ENCODE peak calls at places on chromosomes 16 and 17, in nine cellular contexts. One of them, this sample, is unnamed.

GRCh38 chr17:20206068-20206467 is 196.9 kb downstream of the SPECC1 start:
- DNase-seq in bronchial epithelial cell: peak; percentile 75
- DNase-seq in CD8-positive, alpha-beta T cell: no peak
- DNase-seq in hepatocyte: peak; percentile 28
- DNase-seq in mammary epithelial cell: no peak
- DNase-seq in colonic mucosa: no peak
- DNase-seq in choroid plexus epithelial cell: no peak
- DNase-seq in spleen: no peak
- DNase-seq in GM12865: no peak
- DNase-seq in this sample: peak; percentile 58

GRCh38 chr16:11497851-11498289 is 88.8 kb downstream of the LITAF start:
- DNase-seq in bronchial epithelial cell: peak; percentile 64
- DNase-seq in CD8-positive, alpha-beta T cell: no peak
- DNase-seq in hepatocyte: peak; percentile 66
- DNase-seq in mammary epithelial cell: peak; percentile 66
- DNase-seq in colonic mucosa: no peak
- DNase-seq in choroid plexus epithelial cell: peak; percentile 67
- DNase-seq in spleen: no peak
- DNase-seq in GM12865: no peak
- DNase-seq in this sample: peak; percentile 66

GRCh38 chr17:50719924-50720805 is 762 bp downstream of the LUC7L3 start:
- DNase-seq in bronchial epithelial cell: no peak
- DNase-seq in CD8-positive, alpha-beta T cell: no peak
- DNase-seq in hepatocyte: no peak
- DNase-seq in mammary epithelial cell: no peak
- DNase-seq in colonic mucosa: no peak
- DNase-seq in choroid plexus epithelial cell: no peak
- DNase-seq in spleen: no peak
- DNase-seq in GM12865: no peak
- DNase-seq in this sample: no peak

GRCh38 chr16:24993722-24994686 is 21.2 kb downstream of the ARHGAP17 start:
- DNase-seq in bronchial epithelial cell: peak; percentile 93
- DNase-seq in CD8-positive, alpha-beta T cell: no peak
- DNase-seq in hepatocyte: peak; percentile 66
- DNase-seq in mammary epithelial cell: peak; percentile 87
- DNase-seq in colonic mucosa: peak; percentile 68
- DNase-seq in choroid plexus epithelial cell: peak; percentile 91
- DNase-seq in spleen: no peak
- DNase-seq in GM12865: no peak
- DNase-seq in this sample: peak; percentile 91

GRCh38 chr17:79644617-79645016 is 33.8 kb upstream of the RBFOX3 start:
- DNase-seq in bronchial epithelial cell: no peak
- DNase-seq in CD8-positive, alpha-beta T cell: no peak
- DNase-seq in hepatocyte: no peak
- DNase-seq in mammary epithelial cell: no peak
- DNase-seq in colonic mucosa: no peak
- DNase-seq in choroid plexus epithelial cell: no peak
- DNase-seq in spleen: no peak
- DNase-seq in GM12865: no peak
- DNase-seq in this sample: no peak

GRCh38 chr16:54957403-54957802 is 26.7 kb downstream of the IRX5 start:
- DNase-seq in bronchial epithelial cell: peak; percentile 35
- DNase-seq in CD8-positive, alpha-beta T cell: no peak
- DNase-seq in hepatocyte: peak; percentile 29
- DNase-seq in mammary epithelial cell: peak; percentile 43
- DNase-seq in colonic mucosa: peak; percentile 41
- DNase-seq in choroid plexus epithelial cell: peak; percentile 37
- DNase-seq in spleen: no peak
- DNase-seq in GM12865: peak; percentile 41
- DNase-seq in this sample: peak; percentile 67

GRCh38 chr17:55098765-55099164 is 130.2 kb downstream of the STXBP4 start:
- DNase-seq in bronchial epithelial cell: no peak
- DNase-seq in CD8-positive, alpha-beta T cell: no peak
- DNase-seq in hepatocyte: no peak
- DNase-seq in mammary epithelial cell: no peak
- DNase-seq in colonic mucosa: no peak
- DNase-seq in choroid plexus epithelial cell: no peak
- DNase-seq in spleen: no peak
- DNase-seq in GM12865: no peak
- DNase-seq in this sample: no peak

GRCh38 chr17:64377769-64378282 is 12.8 kb downstream of the PECAM1 start:
- DNase-seq in bronchial epithelial cell: no peak
- DNase-seq in CD8-positive, alpha-beta T cell: no peak
- DNase-seq in hepatocyte: no peak
- DNase-seq in mammary epithelial cell: peak; percentile 70
- DNase-seq in colonic mucosa: no peak
- DNase-seq in choroid plexus epithelial cell: peak; percentile 35
- DNase-seq in spleen: no peak
- DNase-seq in GM12865: no peak
- DNase-seq in this sample: peak; percentile 10

GRCh38 chr17:76500074-76500744 is 1.0 kb downstream of the RHBDF2 start:
- DNase-seq in bronchial epithelial cell: no peak
- DNase-seq in CD8-positive, alpha-beta T cell: no peak
- DNase-seq in hepatocyte: no peak
- DNase-seq in mammary epithelial cell: peak; percentile 38
- DNase-seq in colonic mucosa: no peak
- DNase-seq in choroid plexus epithelial cell: no peak
- DNase-seq in spleen: no peak
- DNase-seq in GM12865: peak; percentile 36
- DNase-seq in this sample: peak; percentile 34

GRCh38 chr16:69820926-69821541 is 58.9 kb downstream of the WWP2 start:
- DNase-seq in bronchial epithelial cell: no peak
- DNase-seq in CD8-positive, alpha-beta T cell: no peak
- DNase-seq in hepatocyte: peak; percentile 48
- DNase-seq in mammary epithelial cell: no peak
- DNase-seq in colonic mucosa: no peak
- DNase-seq in choroid plexus epithelial cell: no peak
- DNase-seq in spleen: no peak
- DNase-seq in GM12865: no peak
- DNase-seq in this sample: no peak

GRCh38 chr16:78443780-78444422 is 344.4 kb downstream of the WWOX start:
- DNase-seq in bronchial epithelial cell: peak; percentile 13
- DNase-seq in CD8-positive, alpha-beta T cell: no peak
- DNase-seq in hepatocyte: no peak
- DNase-seq in mammary epithelial cell: no peak
- DNase-seq in colonic mucosa: no peak
- DNase-seq in choroid plexus epithelial cell: peak; percentile 33
- DNase-seq in spleen: no peak
- DNase-seq in GM12865: no peak
- DNase-seq in this sample: no peak

GRCh38 chr16:8949536-8950418 is 13.9 kb downstream of the USP7 start:
- DNase-seq in bronchial epithelial cell: no peak
- DNase-seq in CD8-positive, alpha-beta T cell: no peak
- DNase-seq in hepatocyte: no peak
- DNase-seq in mammary epithelial cell: no peak
- DNase-seq in colonic mucosa: no peak
- DNase-seq in choroid plexus epithelial cell: no peak
- DNase-seq in spleen: no peak
- DNase-seq in GM12865: no peak
- DNase-seq in this sample: no peak

GRCh38 chr17:44915727-44916058 is 393 bp upstream of the GFAP start:
- DNase-seq in bronchial epithelial cell: no peak
- DNase-seq in CD8-positive, alpha-beta T cell: no peak
- DNase-seq in hepatocyte: no peak
- DNase-seq in mammary epithelial cell: no peak
- DNase-seq in colonic mucosa: no peak
- DNase-seq in choroid plexus epithelial cell: no peak
- DNase-seq in spleen: peak; percentile 31
- DNase-seq in GM12865: no peak
- DNase-seq in this sample: no peak

GRCh38 chr17:49990921-49991320 is 4.1 kb downstream of the DLX3 start:
- DNase-seq in bronchial epithelial cell: no peak
- DNase-seq in CD8-positive, alpha-beta T cell: no peak
- DNase-seq in hepatocyte: no peak
- DNase-seq in mammary epithelial cell: no peak
- DNase-seq in colonic mucosa: no peak
- DNase-seq in choroid plexus epithelial cell: no peak
- DNase-seq in spleen: no peak
- DNase-seq in GM12865: no peak
- DNase-seq in this sample: no peak

GRCh38 chr17:42760652-42761581 is at the start of gene RAMP2:
- DNase-seq in bronchial epithelial cell: no peak
- DNase-seq in CD8-positive, alpha-beta T cell: peak; percentile 19
- DNase-seq in hepatocyte: peak; percentile 67
- DNase-seq in mammary epithelial cell: no peak
- DNase-seq in colonic mucosa: no peak
- DNase-seq in choroid plexus epithelial cell: no peak
- DNase-seq in spleen: peak; percentile 74
- DNase-seq in GM12865: peak; percentile 32
- DNase-seq in this sample: peak; percentile 28

DNA sequence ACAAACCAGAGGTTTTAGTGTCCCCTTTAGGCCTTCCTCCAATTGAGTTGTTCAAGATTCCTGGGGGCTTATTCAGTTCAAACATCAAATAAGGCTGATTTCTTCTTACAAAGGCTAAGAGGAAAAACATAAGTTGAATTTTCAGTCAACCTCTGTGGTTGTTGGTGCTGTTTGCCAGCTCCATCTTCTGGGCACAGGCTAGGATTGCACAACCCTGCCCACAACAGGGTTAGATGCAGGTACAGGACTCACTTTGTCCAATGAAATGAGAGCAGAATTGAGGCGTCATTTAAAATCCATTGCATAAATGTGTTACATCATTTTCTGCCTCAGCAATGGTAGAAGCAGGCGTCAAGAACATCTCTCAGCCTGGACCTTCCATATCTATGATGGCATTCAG is 173.3 kb downstream of the PMP22 start:
- DNase-seq in bronchial epithelial cell: peak; percentile 31
- DNase-seq in CD8-positive, alpha-beta T cell: no peak
- DNase-seq in hepatocyte: no peak
- DNase-seq in mammary epithelial cell: peak; percentile 14
- DNase-seq in colonic mucosa: no peak
- DNase-seq in choroid plexus epithelial cell: peak; percentile 11
- DNase-seq in spleen: no peak
- DNase-seq in GM12865: no peak
- DNase-seq in this sample: peak; percentile 46
- TF ChIP-seq CTCF in bronchial epithelial cell: peak; percentile 41
- TF ChIP-seq CTCF in CD8-positive, alpha-beta T cell: no peak
- TF ChIP-seq CTCF in hepatocyte: peak; percentile 18
- TF ChIP-seq CTCF in mammary epithelial cell: peak; percentile 2
- TF ChIP-seq CTCF in colonic mucosa: no peak
- TF ChIP-seq CTCF in choroid plexus epithelial cell: peak; percentile 31
- TF ChIP-seq CTCF in spleen: no peak
- TF ChIP-seq CTCF in GM12865: no peak
- TF ChIP-seq CTCF in this sample: peak; percentile 64

GRCh38 chr16:56192971-56193936 is 2.0 kb downstream of the GNAO1 start:
- DNase-seq in bronchial epithelial cell: no peak
- DNase-seq in CD8-positive, alpha-beta T cell: no peak
- DNase-seq in hepatocyte: no peak
- DNase-seq in mammary epithelial cell: no peak
- DNase-seq in colonic mucosa: no peak
- DNase-seq in choroid plexus epithelial cell: no peak
- DNase-seq in spleen: no peak
- DNase-seq in GM12865: no peak
- DNase-seq in this sample: no peak
- H3K4me3 ChIP-seq in bronchial epithelial cell: no peak overlapping the region
- H3K4me3 ChIP-seq in CD8-positive, alpha-beta T cell: no peak overlapping the region
- H3K4me3 ChIP-seq in hepatocyte: no peak overlapping the region
- H3K4me3 ChIP-seq in mammary epithelial cell: no peak overlapping the region
- H3K4me3 ChIP-seq in colonic mucosa: peak overlapping the region; percentile 8
- H3K4me3 ChIP-seq in choroid plexus epithelial cell: no peak overlapping the region
- H3K4me3 ChIP-seq in spleen: no peak overlapping the region
- H3K4me3 ChIP-seq in GM12865: no peak overlapping the region
- H3K4me3 ChIP-seq in this sample: no peak overlapping the region

DNA sequence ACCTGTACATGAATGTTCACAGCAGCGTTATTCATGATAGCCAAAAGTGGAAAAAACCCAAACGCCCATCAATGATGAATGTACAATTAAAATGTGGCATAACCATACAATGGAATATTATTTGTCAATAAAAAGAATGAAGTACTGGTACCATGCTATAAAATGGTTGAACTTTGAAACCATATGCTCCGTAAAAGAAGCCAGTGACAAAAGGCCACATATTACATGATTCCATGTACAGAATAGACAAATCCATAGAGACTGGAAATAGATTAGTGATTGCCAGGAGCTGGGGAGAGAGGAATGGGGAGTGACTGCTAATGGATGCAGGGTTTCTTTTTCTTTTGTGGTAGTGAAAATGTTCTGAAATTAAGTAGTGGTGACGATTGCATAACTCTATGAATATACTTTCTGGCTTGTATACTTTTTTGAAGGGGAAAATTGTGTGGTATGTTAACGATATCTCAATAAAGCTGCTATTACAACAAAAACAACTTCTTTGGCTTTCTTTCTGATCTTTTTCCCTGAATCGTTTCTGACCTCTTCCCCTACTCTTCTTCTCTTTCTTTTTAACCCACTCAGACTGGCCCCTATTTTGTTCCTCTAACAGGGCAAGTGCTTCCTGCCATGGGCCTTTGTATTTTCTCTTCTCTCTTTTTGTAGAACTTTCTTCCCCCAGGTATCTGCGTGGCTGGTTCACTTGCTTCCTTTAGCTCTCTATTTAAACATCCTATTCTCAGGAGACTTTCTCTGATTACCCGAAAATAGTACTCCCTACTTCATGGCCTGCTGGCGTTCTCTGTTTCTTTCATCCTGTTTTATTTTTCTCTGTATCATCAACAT is 67.9 kb downstream of the FTO start:
- DNase-seq in bronchial epithelial cell: no peak
- DNase-seq in CD8-positive, alpha-beta T cell: no peak
- DNase-seq in hepatocyte: no peak
- DNase-seq in mammary epithelial cell: no peak
- DNase-seq in colonic mucosa: no peak
- DNase-seq in choroid plexus epithelial cell: peak; percentile 56
- DNase-seq in spleen: no peak
- DNase-seq in GM12865: no peak
- DNase-seq in this sample: no peak
- TF ChIP-seq CTCF in bronchial epithelial cell: no peak
- TF ChIP-seq CTCF in CD8-positive, alpha-beta T cell: no peak
- TF ChIP-seq CTCF in hepatocyte: no peak
- TF ChIP-seq CTCF in mammary epithelial cell: no peak
- TF ChIP-seq CTCF in colonic mucosa: no peak
- TF ChIP-seq CTCF in choroid plexus epithelial cell: no peak
- TF ChIP-seq CTCF in spleen: no peak
- TF ChIP-seq CTCF in GM12865: no peak
- TF ChIP-seq CTCF in this sample: no peak

GRCh38 chr16:65808735-65809134 is 557.8 kb upstream of the CDH5 start:
- DNase-seq in bronchial epithelial cell: no peak
- DNase-seq in CD8-positive, alpha-beta T cell: no peak
- DNase-seq in hepatocyte: no peak
- DNase-seq in mammary epithelial cell: no peak
- DNase-seq in colonic mucosa: no peak
- DNase-seq in choroid plexus epithelial cell: no peak
- DNase-seq in spleen: no peak
- DNase-seq in GM12865: no peak
- DNase-seq in this sample: no peak

GRCh38 chr16:65809627-65810026 is 556.9 kb upstream of the CDH5 start:
- DNase-seq in bronchial epithelial cell: peak; percentile 31
- DNase-seq in CD8-positive, alpha-beta T cell: no peak
- DNase-seq in hepatocyte: no peak
- DNase-seq in mammary epithelial cell: no peak
- DNase-seq in colonic mucosa: no peak
- DNase-seq in choroid plexus epithelial cell: no peak
- DNase-seq in spleen: no peak
- DNase-seq in GM12865: no peak
- DNase-seq in this sample: peak; percentile 15

DNA sequence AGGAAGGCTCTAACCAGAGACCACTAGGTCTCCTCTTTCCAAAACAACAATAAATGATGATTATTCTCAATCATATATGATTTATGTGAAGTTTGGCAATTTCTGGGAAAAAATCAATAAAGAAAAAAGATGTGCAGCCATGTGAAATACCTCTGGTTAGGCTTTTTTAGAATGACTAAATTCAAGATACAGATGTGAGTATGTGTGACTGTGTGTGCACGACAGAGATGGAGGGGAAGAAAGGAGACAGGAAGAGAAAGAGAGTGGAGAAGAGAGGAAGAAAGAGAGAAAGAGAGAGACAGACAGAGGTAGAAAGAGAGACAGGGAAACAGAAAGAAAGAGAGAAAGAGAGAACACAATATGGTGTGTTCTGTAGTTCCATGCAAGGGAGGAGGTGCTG is 558.6 kb upstream of the CDH5 start:
- DNase-seq in bronchial epithelial cell: no peak
- DNase-seq in CD8-positive, alpha-beta T cell: no peak
- DNase-seq in hepatocyte: no peak
- DNase-seq in mammary epithelial cell: no peak
- DNase-seq in colonic mucosa: no peak
- DNase-seq in choroid plexus epithelial cell: no peak
- DNase-seq in spleen: no peak
- DNase-seq in GM12865: peak; percentile 2
- DNase-seq in this sample: no peak
- H3K4me3 ChIP-seq in bronchial epithelial cell: no peak overlapping the region
- H3K4me3 ChIP-seq in CD8-positive, alpha-beta T cell: no peak overlapping the region
- H3K4me3 ChIP-seq in hepatocyte: no peak overlapping the region
- H3K4me3 ChIP-seq in mammary epithelial cell: no peak overlapping the region
- H3K4me3 ChIP-seq in colonic mucosa: no peak overlapping the region
- H3K4me3 ChIP-seq in choroid plexus epithelial cell: no peak overlapping the region
- H3K4me3 ChIP-seq in spleen: no peak overlapping the region
- H3K4me3 ChIP-seq in GM12865: no peak overlapping the region
- H3K4me3 ChIP-seq in this sample: no peak overlapping the region

This sample was measured in epithelial cell of esophagus.